ENCODE peak calls at places on chromosomes 4 and X, in five cellular contexts. W is esophagus squamous epithelium, T is thoracic aorta, L is AG04450, P is neural crest cell. U is an unnamed sample.

GRCh38 chrX:14528629-14529287 is 578 bp upstream of the GLRA2 start:
- DNase-seq in W (no peak), T (no peak), L (no peak), P (peak), U (peak)

GRCh38 chrX:56222473-56223000 is 9.6 kb upstream of the KLF8 start:
- DNase-seq in W (no peak), T (no peak), L (no peak), P (no peak), U (no peak)

GRCh38 chrX:129779747-129780146 is at the start of gene SASH3:
- DNase-seq in W (peak), T (no peak), L (no peak), P (no peak), U (no peak)

GRCh38 chr4:138919094-138919936 is 96.3 kb upstream of the NOCT start:
- DNase-seq in W (no peak), T (no peak), L (peak), P (peak), U (peak)

GRCh38 chrX:103730746-103731508 is 20.2 kb downstream of the TMEM31 start:
- DNase-seq in W (no peak), T (no peak), L (peak), P (no peak), U (peak)

GRCh38 chrX:40479777-40480318 is 100.9 kb upstream of the ATP6AP2 start:
- DNase-seq in W (no peak), T (no peak), L (no peak), P (no peak), U (no peak)

GRCh38 chr4:168432419-168433146 is 47.7 kb downstream of the DDX60L start:
- DNase-seq in W (no peak), T (no peak), L (no peak), P (no peak), U (no peak)

GRCh38 chr4:91961504-91961903 is 342.3 kb upstream of the GRID2 start:
- DNase-seq in W (no peak), T (no peak), L (no peak), P (no peak), U (peak)

GRCh38 chr4:88291003-88291402 is 6.6 kb upstream of the PPM1K start:
- DNase-seq in W (no peak), T (no peak), L (no peak), P (no peak), U (no peak)

GRCh38 chrX:47170861-47171692 is 22.6 kb upstream of the UBA1 start:
- DNase-seq in W (no peak), T (no peak), L (no peak), P (no peak), U (no peak)

GRCh38 chrX:101745046-101745445 is 85.4 kb upstream of the ARMCX2 start:
- DNase-seq in W (no peak), T (no peak), L (no peak), P (no peak), U (no peak)

GRCh38 chr4:132108784-132109183 is 1040.3 kb upstream of the PCDH10 start:
- DNase-seq in W (no peak), T (no peak), L (no peak), P (no peak), U (peak)

GRCh38 chrX:153829549-153829798 is 870 bp downstream of the PDZD4 start:
- DNase-seq in W (no peak), T (no peak), L (no peak), P (no peak), U (no peak)

GRCh38 chr4:139744232-139744631 is 78.6 kb downstream of the MGST2 start:
- DNase-seq in W (no peak), T (no peak), L (no peak), P (no peak), U (no peak)

GRCh38 chr4:155248002-155248896 is 39.8 kb downstream of the NPY2R start:
- DNase-seq in W (no peak), T (no peak), L (no peak), P (no peak), U (peak)

GRCh38 chrX:47216393-47216925 is 2.0 kb upstream of the CDK16 start:
- DNase-seq in W (no peak), T (no peak), L (no peak), P (no peak), U (no peak)

GRCh38 chrX:19750028-19750786 is 137.2 kb downstream of the SH3KBP1 start:
- DNase-seq in W (no peak), T (no peak), L (no peak), P (no peak), U (no peak)

GRCh38 chr4:19694829-19695228 is 556.9 kb upstream of the SLIT2 start:
- DNase-seq in W (no peak), T (no peak), L (no peak), P (no peak), U (no peak)

GRCh38 chr4:151226004-151226932 is 50.7 kb upstream of the PRSS48 start:
- DNase-seq in W (no peak), T (no peak), L (peak), P (no peak), U (peak)

GRCh38 chr4:6410664-6411063 is 61.8 kb downstream of the PPP2R2C start:
- DNase-seq in W (no peak), T (no peak), L (no peak), P (no peak), U (no peak)

GRCh38 chrX:43969504-43970501 is 3.4 kb downstream of the NDP start:
- DNase-seq in W (no peak), T (no peak), L (no peak), P (no peak), U (peak)

GRCh38 chr4:151205722-151206121 is 71.2 kb upstream of the PRSS48 start:
- DNase-seq in W (no peak), T (no peak), L (no peak), P (no peak), U (no peak)

GRCh38 chr4:80062527-80062926 is 10.5 kb downstream of the ANTXR2 start:
- DNase-seq in W (no peak), T (no peak), L (no peak), P (no peak), U (no peak)

GRCh38 chr4:36280555-36280954 is 861 bp upstream of the DTHD1 start:
- DNase-seq in W (no peak), T (no peak), L (no peak), P (no peak), U (peak)

GRCh38 chrX:48937065-48937907 is 18.5 kb upstream of the PIM2 start:
- DNase-seq in W (peak), T (no peak), L (no peak), P (no peak), U (no peak)
- TF ChIP-seq CTCF in W (no peak), T (no peak), L (no peak), P (no peak), U (no peak)

DNA sequence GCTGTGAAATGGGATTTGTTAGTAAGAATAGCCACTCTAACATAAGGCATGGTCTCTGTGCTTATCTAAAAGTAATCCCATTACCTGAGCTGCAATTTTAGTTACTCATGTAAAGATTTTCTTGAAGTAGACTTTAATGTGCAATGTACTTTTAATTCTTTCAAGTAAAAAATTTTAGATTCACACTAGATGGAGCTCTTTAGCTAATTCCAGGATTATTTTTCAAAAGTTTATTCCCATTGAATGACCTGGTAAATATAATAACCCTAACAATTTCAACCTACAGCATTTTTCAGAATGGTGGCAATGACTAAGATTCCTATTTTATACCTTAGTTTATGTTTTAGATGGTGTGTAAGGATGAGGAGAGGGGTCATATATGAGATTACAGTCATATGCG is 18.1 kb downstream of the USP38 start:
- DNase-seq in W (no peak), T (no peak), L (no peak), P (no peak), U (peak)
- TF ChIP-seq CTCF in W (peak), T (no peak), L (peak), P (peak), U (peak)

GRCh38 chr4:113907559-113907958 is 71.9 kb downstream of the ARSJ start:
- DNase-seq in W (no peak), T (no peak), L (no peak), P (no peak), U (no peak)

GRCh38 chr4:113905301-113905700 is 74.1 kb downstream of the ARSJ start:
- DNase-seq in W (no peak), T (no peak), L (no peak), P (no peak), U (peak)

DNA sequence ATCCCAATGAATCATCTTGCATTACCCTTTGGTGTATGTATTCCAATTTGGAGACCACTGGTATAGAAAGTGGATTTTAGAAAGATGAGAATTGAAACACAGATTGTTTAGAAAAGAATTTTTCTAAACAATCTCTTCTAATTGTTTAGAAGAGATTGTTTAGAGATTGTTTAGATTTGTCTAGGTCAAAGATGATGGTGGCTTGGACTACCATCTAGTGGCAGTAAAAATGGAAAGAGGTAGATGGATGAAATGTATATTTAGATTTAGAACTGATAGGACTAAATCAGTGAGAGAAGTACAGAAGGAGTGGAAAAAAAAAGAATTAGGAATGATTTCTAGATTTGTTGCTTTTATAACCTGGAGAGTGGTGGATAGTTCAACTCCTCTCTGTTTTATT is 70.6 kb downstream of the ARSJ start:
- DNase-seq in W (no peak), T (no peak), L (no peak), P (no peak), U (no peak)
- TF ChIP-seq CTCF in W (no peak), T (no peak), L (no peak), P (no peak), U (no peak)

GRCh38 chr4:110639207-110640092 is 16.6 kb upstream of the PITX2 start:
- DNase-seq in W (no peak), T (no peak), L (no peak), P (no peak), U (no peak)

GRCh38 chr4:110638347-110638746 is 15.5 kb upstream of the PITX2 start:
- DNase-seq in W (no peak), T (no peak), L (no peak), P (no peak), U (no peak)

GRCh38 chr4:110636677-110637407 is 14.0 kb upstream of the PITX2 start:
- DNase-seq in W (no peak), T (no peak), L (no peak), P (no peak), U (no peak)

GRCh38 chr4:110636231-110636676 is 13.4 kb upstream of the PITX2 start:
- DNase-seq in W (no peak), T (no peak), L (no peak), P (no peak), U (no peak)

GRCh38 chr4:110637408-110638131 is 14.7 kb upstream of the PITX2 start:
- DNase-seq in W (no peak), T (no peak), L (no peak), P (no peak), U (no peak)
- TF ChIP-seq CTCF in W (no peak), T (no peak), L (no peak), P (no peak), U (no peak)

GRCh38 chr4:97185233-97185632 is 958.0 kb downstream of the STPG2 start:
- DNase-seq in W (no peak), T (no peak), L (no peak), P (no peak), U (no peak)
- TF ChIP-seq CTCF in W (no peak), T (no peak), L (no peak), P (no peak), U (no peak)

DNA sequence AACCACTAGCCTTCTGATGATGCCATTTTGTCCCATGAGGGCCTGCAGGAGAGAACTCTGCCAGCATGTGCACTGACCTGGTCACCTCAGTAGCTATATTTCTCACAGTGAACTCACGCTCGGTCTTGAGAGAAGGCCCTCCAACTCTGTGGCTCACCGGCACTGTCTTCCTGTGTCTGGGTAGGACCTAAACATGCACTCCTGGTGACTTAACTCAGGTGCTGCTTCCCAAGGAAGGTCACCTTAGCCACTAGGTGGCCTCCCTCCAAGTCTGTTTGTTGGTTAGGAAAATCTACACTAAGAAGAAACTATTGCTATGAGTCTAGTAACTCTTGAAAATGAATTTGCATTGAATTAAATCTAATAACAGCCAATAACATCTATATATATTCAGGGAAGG is 24.8 kb downstream of the TLR10 start:
- DNase-seq in W (no peak), T (no peak), L (no peak), P (no peak), U (peak)
- TF ChIP-seq CTCF in W (peak), T (no peak), L (no peak), P (peak), U (peak)

GRCh38 chrX:115333446-115333845 is 43.9 kb downstream of the LUZP4 start:
- DNase-seq in W (no peak), T (no peak), L (no peak), P (no peak), U (no peak)

GRCh38 chrX:115332832-115333231 is 43.3 kb downstream of the LUZP4 start:
- DNase-seq in W (no peak), T (no peak), L (no peak), P (no peak), U (no peak)

GRCh38 chrX:115330498-115331138 is 41.1 kb downstream of the LUZP4 start:
- DNase-seq in W (no peak), T (no peak), L (no peak), P (peak), U (peak)
- TF ChIP-seq CTCF in W (peak), T (peak), L (peak), P (peak), U (peak)

GRCh38 chrX:12701625-12702024 is 89.6 kb upstream of the PRPS2 start:
- DNase-seq in W (no peak), T (no peak), L (peak), P (peak), U (peak)
- TF ChIP-seq CTCF in W (peak), T (no peak), L (peak), P (peak), U (peak)